ENCODE peak calls at places on chromosomes 6 and 20, in six cellular contexts. C is IMR-90, I is heart left ventricle, S is H9, Z is BE2C, P is OCI-LY7. Q is an unnamed sample.

GRCh38 chr20:10924628-10925266 is 250.9 kb upstream of the JAG1 start:
- DNase-seq in C (peak; percentile 89), I (no peak), S (no peak), Z (no peak), P (no peak), Q (no peak)

GRCh38 chr6:167764713-167765479 is 61.8 kb upstream of the AFDN start:
- DNase-seq in C (no peak), I (no peak), S (no peak), Z (no peak), P (no peak), Q (no peak)

GRCh38 chr20:47220161-47220582 is 136.3 kb downstream of the ZMYND8 start:
- DNase-seq in C (no peak), I (no peak), S (peak; percentile 53), Z (peak; percentile 64), P (peak; percentile 52), Q (peak; percentile 29)

GRCh38 chr6:55445648-55446204 is 118.5 kb downstream of the GFRAL start:
- DNase-seq in C (peak; percentile 45), I (no peak), S (no peak), Z (no peak), P (peak; percentile 19), Q (no peak)

GRCh38 chr20:10476319-10476724 is 41.2 kb downstream of the SLX4IP start:
- DNase-seq in C (peak; percentile 51), I (no peak), S (no peak), Z (no peak), P (peak; percentile 62), Q (no peak)

GRCh38 chr20:37053230-37053950 is 42.4 kb downstream of the RBL1 start:
- DNase-seq in C (peak; percentile 57), I (no peak), S (no peak), Z (no peak), P (no peak), Q (no peak)

GRCh38 chr6:135030532-135031178 is 24.0 kb downstream of the HBS1L start:
- DNase-seq in C (peak; percentile 69), I (no peak), S (no peak), Z (no peak), P (no peak), Q (no peak)

GRCh38 chr6:2956930-2957329 is 14.4 kb downstream of the SERPINB6 start:
- DNase-seq in C (no peak), I (no peak), S (no peak), Z (no peak), P (no peak), Q (no peak)

DNA sequence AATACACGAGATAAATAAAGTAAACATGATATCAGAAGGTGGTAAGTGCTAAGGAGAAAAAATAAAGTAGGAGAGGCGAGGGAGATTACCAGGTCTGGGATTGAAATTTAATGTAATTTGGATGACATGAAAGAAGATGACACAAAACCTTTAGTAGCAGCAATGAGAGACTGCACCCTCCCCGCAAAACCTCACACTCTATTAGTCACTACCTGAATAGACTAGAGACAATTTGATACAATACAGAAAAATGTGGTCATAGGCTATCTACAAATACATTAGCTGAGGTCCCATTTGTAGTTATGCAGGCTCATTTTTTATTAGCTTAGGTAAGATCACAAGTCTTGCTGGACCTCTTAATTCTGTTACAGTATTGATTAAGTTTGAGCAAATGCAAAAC is 125.5 kb downstream of the LRFN2 start:
- DNase-seq in C (no peak), I (no peak), S (no peak), Z (no peak), P (no peak), Q (no peak)
- H3K4me1 ChIP-seq in C (no peaks in the 10 kb centered on the region), I (no peaks in the 10 kb centered on the region), S (no peaks in the 10 kb centered on the region), Z (no peaks in the 10 kb centered on the region), P (no peaks in the 10 kb centered on the region), Q (no peaks in the 10 kb centered on the region)

DNA sequence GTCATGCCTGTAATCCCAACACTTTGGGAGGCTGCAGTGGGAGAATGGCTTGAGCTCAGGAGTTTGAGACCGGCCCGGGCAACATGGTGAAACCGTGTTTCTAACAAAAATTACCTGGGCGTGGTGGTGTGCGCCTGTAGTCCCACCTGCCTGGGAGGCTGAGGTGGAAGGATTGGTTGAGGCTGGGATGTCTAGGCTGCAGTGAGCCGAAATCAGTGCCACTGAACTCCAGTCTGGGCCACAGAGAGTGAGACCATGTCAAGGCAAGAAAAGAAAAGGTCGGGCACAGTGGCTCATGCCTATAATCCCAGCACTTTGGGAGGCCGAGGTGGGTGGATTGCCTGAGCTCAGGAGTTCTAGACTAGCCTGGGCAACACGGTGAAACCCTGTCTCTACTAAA is 8.2 kb upstream of the BCAS4 start:
- DNase-seq in C (no peak), I (no peak), S (no peak), Z (no peak), P (no peak), Q (no peak)
- H3K4me1 ChIP-seq in C (peaks cover 14% of the 10 kb centered on the region), I (peaks cover 9% of the 10 kb centered on the region), S (no peaks in the 10 kb centered on the region), Z (peaks cover 15% of the 10 kb centered on the region), P (peaks cover 24% of the 10 kb centered on the region), Q (peaks cover 10% of the 10 kb centered on the region)

DNA sequence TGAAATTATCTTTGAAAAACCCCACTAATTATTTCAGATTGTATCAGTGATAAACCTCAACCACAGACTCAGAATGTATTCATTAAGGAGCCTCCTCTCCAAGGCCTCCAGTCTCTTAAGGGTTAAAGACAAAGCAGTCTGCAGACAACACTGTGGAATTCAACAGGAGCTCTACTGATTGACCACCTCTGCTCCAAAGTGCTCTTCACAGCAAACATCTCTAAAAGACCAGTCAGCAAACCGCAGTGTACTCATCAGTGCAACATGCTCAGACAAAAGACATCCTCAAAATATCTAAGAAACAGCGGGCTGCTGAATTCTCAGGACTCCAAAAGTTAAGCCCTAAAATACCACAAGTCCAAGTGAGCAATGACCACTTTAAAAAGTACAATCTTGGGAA is 42.0 kb downstream of the UQCC1 start:
- DNase-seq in C (peak; percentile 87), I (no peak), S (no peak), Z (no peak), P (no peak), Q (no peak)
- H3K4me1 ChIP-seq in C (peaks cover 7% of the 10 kb centered on the region), I (peaks cover 16% of the 10 kb centered on the region), S (no peaks in the 10 kb centered on the region), Z (no peaks in the 10 kb centered on the region), P (no peaks in the 10 kb centered on the region), Q (no peaks in the 10 kb centered on the region)

DNA sequence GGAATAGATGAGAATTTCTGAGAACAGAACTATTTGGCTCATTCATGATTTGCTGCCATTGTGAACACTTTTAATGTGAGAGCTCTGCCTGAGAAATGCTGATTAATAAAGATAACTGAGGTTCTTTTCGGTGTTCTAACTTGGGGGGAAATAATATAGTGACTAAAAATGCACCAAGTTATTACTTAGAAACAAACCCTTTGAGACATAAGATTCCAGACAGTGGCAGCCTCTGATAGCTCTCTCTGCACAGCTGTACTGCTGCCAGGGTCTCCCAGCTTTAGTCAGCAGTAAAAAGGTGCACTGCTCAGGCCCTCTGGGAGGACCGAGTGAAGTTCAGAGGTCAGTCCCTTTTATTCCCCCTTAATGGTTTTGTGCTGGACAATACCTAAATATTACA is 2.5 kb upstream of the PRDM1 start:
- DNase-seq in C (no peak), I (no peak), S (no peak), Z (no peak), P (no peak), Q (no peak)
- H3K4me1 ChIP-seq in C (peaks cover 15% of the 10 kb centered on the region), I (peaks cover 24% of the 10 kb centered on the region), S (peaks cover 3% of the 10 kb centered on the region), Z (peaks cover 12% of the 10 kb centered on the region), P (peaks cover 51% of the 10 kb centered on the region), Q (peaks cover 58% of the 10 kb centered on the region)

GRCh38 chr6:39932386-39932785 is 1.9 kb downstream of the MOCS1 start:
- DNase-seq in C (no peak), I (no peak), S (no peak), Z (no peak), P (no peak), Q (no peak)

GRCh38 chr6:39929733-39930461 is 4.4 kb downstream of the MOCS1 start:
- DNase-seq in C (peak; percentile 26), I (no peak), S (no peak), Z (no peak), P (no peak), Q (no peak)

GRCh38 chr6:39931607-39932006 is 2.7 kb downstream of the MOCS1 start:
- DNase-seq in C (no peak), I (no peak), S (no peak), Z (no peak), P (no peak), Q (no peak)

GRCh38 chr6:39929039-39929732 is 5.1 kb downstream of the MOCS1 start:
- DNase-seq in C (no peak), I (no peak), S (no peak), Z (no peak), P (no peak), Q (no peak)

GRCh38 chr6:39930540-39930939 is 3.7 kb downstream of the MOCS1 start:
- DNase-seq in C (no peak), I (no peak), S (no peak), Z (no peak), P (no peak), Q (no peak)
- H3K4me1 ChIP-seq in C (peaks cover 22% of the 10 kb centered on the region), I (peaks cover 69% of the 10 kb centered on the region), S (no peaks in the 10 kb centered on the region), Z (no peaks in the 10 kb centered on the region), P (no peaks in the 10 kb centered on the region), Q (peaks cover 5% of the 10 kb centered on the region)

GRCh38 chr6:31658158-31658688 is 2.4 kb downstream of the C6orf47 start:
- DNase-seq in C (no peak), I (no peak), S (no peak), Z (no peak), P (no peak), Q (no peak)
- H3K4me1 ChIP-seq in C (peaks cover 14% of the 10 kb centered on the region), I (peaks cover 59% of the 10 kb centered on the region), S (no peaks in the 10 kb centered on the region), Z (no peaks in the 10 kb centered on the region), P (peaks cover 53% of the 10 kb centered on the region), Q (peaks cover 53% of the 10 kb centered on the region)

DNA sequence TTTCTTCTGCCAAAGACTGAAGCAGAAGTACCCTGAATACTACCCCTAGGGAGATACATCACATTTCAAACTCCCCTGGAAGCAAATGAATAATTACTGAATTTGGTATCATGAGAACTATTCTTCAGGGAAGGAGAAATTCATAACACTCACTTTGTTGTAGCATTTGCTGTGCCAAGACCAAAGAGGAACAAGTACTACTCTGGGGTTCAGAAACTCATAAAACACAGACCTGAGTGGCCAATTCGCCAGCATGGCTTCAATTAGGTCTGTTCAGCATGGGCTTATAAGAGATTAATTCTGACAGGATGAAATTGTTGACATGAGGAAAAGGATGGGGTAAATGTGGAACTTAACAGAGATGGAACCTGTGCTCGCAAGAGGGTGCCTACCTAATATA is 6.5 kb downstream of the ELOVL5 start:
- DNase-seq in C (no peak), I (no peak), S (no peak), Z (no peak), P (no peak), Q (no peak)
- H3K4me1 ChIP-seq in C (peaks cover 1% of the 10 kb centered on the region), I (peaks cover 56% of the 10 kb centered on the region), S (no peaks in the 10 kb centered on the region), Z (peaks cover 3% of the 10 kb centered on the region), P (peaks cover 89% of the 10 kb centered on the region), Q (peaks cover 95% of the 10 kb centered on the region)

DNA sequence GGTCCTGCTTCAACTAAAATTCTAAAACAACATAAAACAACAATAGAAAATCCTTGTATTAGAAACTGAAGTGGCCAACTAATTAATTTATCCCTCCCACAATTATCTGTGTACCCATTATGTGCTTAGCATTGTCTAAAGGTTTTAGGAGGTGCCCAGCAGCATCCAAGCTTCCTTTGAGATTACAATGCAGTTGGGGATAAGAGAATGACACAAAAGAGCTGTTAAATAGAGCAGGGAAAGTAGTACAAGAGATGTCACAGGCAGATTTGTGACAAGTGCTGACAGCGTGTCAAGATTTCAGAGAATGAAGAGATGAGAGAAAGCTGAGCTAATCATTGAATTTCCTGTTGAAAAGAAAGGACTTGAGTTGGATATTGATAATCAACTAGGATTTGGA is 204.8 kb downstream of the OTOR start:
- DNase-seq in C (no peak), I (no peak), S (no peak), Z (no peak), P (no peak), Q (no peak)
- H3K4me1 ChIP-seq in C (no peaks in the 10 kb centered on the region), I (no peaks in the 10 kb centered on the region), S (peaks cover 3% of the 10 kb centered on the region), Z (no peaks in the 10 kb centered on the region), P (no peaks in the 10 kb centered on the region), Q (no peaks in the 10 kb centered on the region)

Q was measured in CD4-positive, alpha-beta memory T cell.